ENCODE peak calls at places on chromosomes 13 and 19, in five cellular contexts. One of them, this sample, is unnamed.

GRCh38 chr19:7349961-7350711 is 1.4 kb downstream of the ARHGEF18 start:
- DNase-seq in GM12878: no peak
- DNase-seq in transverse colon: peak
- DNase-seq in A549: no peak
- DNase-seq in stomach: no peak
- DNase-seq in this sample: no peak

GRCh38 chr19:36058481-36059179 is 3.9 kb downstream of the WDR62 start:
- DNase-seq in stomach: no peak
- DNase-seq in A549: no peak
- DNase-seq in GM12878: no peak
- DNase-seq in transverse colon: no peak
- DNase-seq in this sample: no peak

GRCh38 chr19:3932931-3933810 is at the start of gene NMRK2:
- DNase-seq in transverse colon: no peak
- DNase-seq in GM12878: no peak
- DNase-seq in A549: no peak
- DNase-seq in stomach: no peak
- DNase-seq in this sample: no peak

GRCh38 chr19:32022044-32022945 is 323.1 kb upstream of the ZNF507 start:
- DNase-seq in A549: no peak
- DNase-seq in transverse colon: no peak
- DNase-seq in stomach: no peak
- DNase-seq in GM12878: no peak
- DNase-seq in this sample: no peak

GRCh38 chr19:33048806-33049676 is 15.6 kb downstream of the RHPN2 start:
- DNase-seq in GM12878: no peak
- DNase-seq in A549: no peak
- DNase-seq in transverse colon: no peak
- DNase-seq in stomach: peak
- DNase-seq in this sample: no peak

GRCh38 chr19:40976134-40976533 is 14.9 kb upstream of the CYP2B6 start:
- DNase-seq in A549: no peak
- DNase-seq in transverse colon: no peak
- DNase-seq in stomach: no peak
- DNase-seq in GM12878: peak
- DNase-seq in this sample: no peak

GRCh38 chr13:106104281-106104901 is 431.1 kb downstream of the EFNB2 start:
- DNase-seq in GM12878: no peak
- DNase-seq in stomach: no peak
- DNase-seq in transverse colon: no peak
- DNase-seq in A549: peak
- DNase-seq in this sample: no peak

GRCh38 chr19:32406161-32407003 is 812 bp downstream of the DPY19L3 start:
- DNase-seq in transverse colon: no peak
- DNase-seq in A549: no peak
- DNase-seq in stomach: no peak
- DNase-seq in GM12878: no peak
- DNase-seq in this sample: no peak

GRCh38 chr13:25719666-25720065 is 332.1 kb downstream of the SHISA2 start:
- DNase-seq in transverse colon: no peak
- DNase-seq in A549: no peak
- DNase-seq in GM12878: no peak
- DNase-seq in stomach: no peak
- DNase-seq in this sample: no peak

GRCh38 chr13:114087430-114087829 is 45.0 kb downstream of the RASA3 start:
- DNase-seq in transverse colon: no peak
- DNase-seq in stomach: peak
- DNase-seq in GM12878: no peak
- DNase-seq in A549: no peak
- DNase-seq in this sample: no peak

GRCh38 chr19:4575267-4575793 is 15.8 kb upstream of the SEMA6B start:
- DNase-seq in transverse colon: no peak
- DNase-seq in GM12878: no peak
- DNase-seq in stomach: no peak
- DNase-seq in A549: peak
- DNase-seq in this sample: peak

DNA sequence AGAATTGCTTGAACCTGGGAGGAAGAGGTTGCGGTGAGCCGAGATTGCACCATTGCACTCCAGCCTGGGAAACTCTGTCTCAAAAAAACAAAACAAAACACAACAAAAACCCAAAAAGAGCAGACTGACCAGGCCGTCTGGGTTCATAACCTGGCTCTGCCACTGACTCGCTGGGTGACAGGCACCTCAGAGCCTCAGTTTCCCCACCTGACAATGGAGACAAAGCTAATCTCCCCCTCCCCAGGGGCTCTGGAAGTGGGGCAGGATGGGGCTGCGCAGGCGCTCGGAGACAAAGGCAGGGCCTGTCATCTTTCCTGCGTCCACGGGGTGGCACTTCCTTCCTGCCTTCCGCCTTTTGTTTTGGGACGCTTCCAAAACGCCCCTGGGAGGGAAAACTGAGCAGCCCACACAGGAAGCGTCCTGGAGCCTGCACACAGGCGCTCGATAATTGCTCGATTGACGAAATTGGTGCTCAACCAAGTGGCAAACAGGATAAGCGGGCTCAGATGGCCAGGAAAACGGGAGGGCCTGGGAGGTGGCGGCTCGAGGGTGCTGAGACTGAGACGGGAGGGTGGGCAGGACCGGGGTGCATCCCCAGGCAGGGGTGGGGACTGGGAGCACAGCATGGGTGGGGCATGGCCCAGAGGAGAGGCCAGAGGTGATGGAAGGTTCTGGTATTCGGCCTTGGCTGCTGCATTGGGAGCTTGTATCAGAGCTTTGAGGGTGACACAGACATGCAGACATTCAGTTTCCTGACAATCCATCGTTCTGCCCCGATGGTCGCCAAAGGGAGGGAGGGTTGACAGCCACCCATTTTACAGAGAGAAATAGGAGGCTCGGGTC is 17.8 kb downstream of the SPC24 start:
- DNase-seq in A549: peak
- DNase-seq in GM12878: no peak
- DNase-seq in stomach: peak
- DNase-seq in transverse colon: peak
- DNase-seq in this sample: peak
- H3K4me3 ChIP-seq in A549: peak
- H3K4me3 ChIP-seq in GM12878: peak
- H3K4me3 ChIP-seq in stomach: peak
- H3K4me3 ChIP-seq in transverse colon: peak
- H3K4me3 ChIP-seq in this sample: peak

DNA sequence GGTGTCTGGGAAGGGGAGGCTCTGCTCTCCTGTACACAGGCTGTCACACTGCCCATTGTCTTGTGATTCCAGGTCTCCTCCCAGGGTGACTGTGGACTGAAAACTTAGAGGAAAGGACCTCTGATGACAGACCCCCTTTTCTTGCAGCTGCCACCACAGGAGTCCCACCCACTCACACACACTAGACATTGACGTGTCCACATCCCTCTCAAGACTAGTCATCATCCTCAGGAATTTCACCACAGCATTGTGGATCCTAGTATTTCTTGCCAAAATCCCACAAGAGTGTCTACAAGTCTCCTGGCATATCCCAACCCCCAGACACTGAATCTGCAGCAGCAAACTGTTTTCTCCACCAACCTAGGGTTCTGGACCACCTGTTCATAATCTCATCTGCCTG is 5.3 kb downstream of the ZNF85 start:
- DNase-seq in transverse colon: no peak
- DNase-seq in A549: no peak
- DNase-seq in GM12878: no peak
- DNase-seq in stomach: no peak
- DNase-seq in this sample: no peak
- TF ChIP-seq EP300 in transverse colon: no peak
- TF ChIP-seq EP300 in A549: no peak
- TF ChIP-seq EP300 in GM12878: no peak
- TF ChIP-seq EP300 in stomach: no peak
- TF ChIP-seq EP300 in this sample: no peak

GRCh38 chr13:51765142-51765515 is 38.8 kb downstream of the DHRS12 start:
- DNase-seq in GM12878: no peak
- DNase-seq in transverse colon: no peak
- DNase-seq in stomach: no peak
- DNase-seq in A549: no peak
- DNase-seq in this sample: no peak
- H3K4me3 ChIP-seq in GM12878: peak
- H3K4me3 ChIP-seq in transverse colon: no peak
- H3K4me3 ChIP-seq in stomach: no peak
- H3K4me3 ChIP-seq in A549: no peak
- H3K4me3 ChIP-seq in this sample: no peak

DNA sequence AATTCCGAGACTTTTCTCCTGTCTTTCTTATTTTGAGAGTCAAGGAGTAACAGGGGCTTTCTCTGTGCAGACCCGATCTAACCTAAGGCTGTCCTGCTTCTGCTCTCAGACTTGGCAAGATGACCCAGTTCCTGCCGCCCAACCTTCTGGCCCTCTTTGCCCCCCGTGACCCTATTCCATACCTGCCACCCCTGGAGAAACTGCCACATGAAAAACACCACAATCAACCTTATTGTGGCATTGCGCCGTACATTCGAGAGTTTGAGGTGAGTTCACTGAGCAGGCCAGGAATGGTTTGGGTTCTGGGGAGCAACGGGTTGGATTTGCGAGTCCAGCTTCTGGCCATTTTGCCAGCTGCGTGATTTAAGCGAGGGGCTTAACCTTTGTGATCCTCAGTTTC is 1.0 kb downstream of the SNRNP70 start:
- DNase-seq in transverse colon: no peak
- DNase-seq in A549: no peak
- DNase-seq in stomach: no peak
- DNase-seq in GM12878: no peak
- DNase-seq in this sample: no peak
- TF ChIP-seq EP300 in transverse colon: no peak
- TF ChIP-seq EP300 in A549: no peak
- TF ChIP-seq EP300 in stomach: no peak
- TF ChIP-seq EP300 in GM12878: no peak
- TF ChIP-seq EP300 in this sample: no peak

DNA sequence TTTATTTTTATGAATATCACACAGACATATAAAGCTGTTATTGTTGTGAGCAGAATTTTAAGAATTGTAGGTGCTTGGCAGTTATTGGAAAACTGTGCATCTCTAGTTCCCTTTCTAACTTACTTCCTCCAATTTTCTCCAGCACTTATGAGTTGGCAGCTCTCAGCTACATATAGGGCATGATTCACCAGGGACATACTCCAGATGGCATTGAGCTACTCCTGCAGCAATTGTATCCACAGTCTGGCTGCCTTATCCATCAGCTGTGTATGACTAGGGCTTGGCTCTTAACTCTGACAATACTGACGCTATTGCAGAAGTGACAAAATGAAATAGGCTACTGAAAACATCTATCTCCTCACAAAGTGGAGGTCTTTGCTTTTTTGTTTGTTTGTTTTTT is 276.7 kb downstream of the POU4F1 start:
- DNase-seq in transverse colon: no peak
- DNase-seq in A549: no peak
- DNase-seq in GM12878: no peak
- DNase-seq in stomach: no peak
- DNase-seq in this sample: no peak
- H3K4me3 ChIP-seq in transverse colon: no peak
- H3K4me3 ChIP-seq in A549: no peak
- H3K4me3 ChIP-seq in GM12878: no peak
- H3K4me3 ChIP-seq in stomach: no peak
- H3K4me3 ChIP-seq in this sample: no peak

GRCh38 chr19:927044-927706 is 1.3 kb downstream of the ARID3A start:
- DNase-seq in stomach: peak
- DNase-seq in GM12878: no peak
- DNase-seq in A549: no peak
- DNase-seq in transverse colon: peak
- DNase-seq in this sample: peak
- TF ChIP-seq EP300 in stomach: no peak
- TF ChIP-seq EP300 in GM12878: no peak
- TF ChIP-seq EP300 in A549: no peak
- TF ChIP-seq EP300 in transverse colon: no peak
- TF ChIP-seq EP300 in this sample: no peak

GRCh38 chr19:534088-534487 is 2.5 kb downstream of the CDC34 start:
- DNase-seq in GM12878: no peak
- DNase-seq in transverse colon: peak
- DNase-seq in stomach: no peak
- DNase-seq in A549: no peak
- DNase-seq in this sample: no peak
- H3K4me3 ChIP-seq in GM12878: no peak
- H3K4me3 ChIP-seq in transverse colon: no peak
- H3K4me3 ChIP-seq in stomach: peak
- H3K4me3 ChIP-seq in A549: no peak
- H3K4me3 ChIP-seq in this sample: no peak

This sample was measured in ovary.